ENCODE peak calls at places on chromosomes 11 and 22, in seven cellular contexts. D is nephron progenitor cell; Z is MM.1S; R is CD4-positive, alpha-beta memory T cell; O is globus pallidus; M is skeletal muscle cell; H is WERI-Rb-1. Q is an unnamed sample.
A peak's percentile ranks its signal among the peaks of the same experiment; 100 is the strongest.

GRCh38 chr11:46711288-46711687 is 7.7 kb upstream of the F2 start:
- DNase-seq in D (no peak), Z (no peak), R (no peak), O (no peak), M (no peak), H (no peak), Q (no peak)

GRCh38 chr11:86292912-86293606 is 9.0 kb upstream of the HIKESHI start:
- DNase-seq in D (no peak), Z (no peak), R (peak; percentile 9), O (no peak), M (no peak), H (no peak), Q (no peak)

GRCh38 chr22:47090591-47091240 is 328.3 kb downstream of the TBC1D22A start:
- DNase-seq in D (peak; percentile 42), Z (no peak), R (peak; percentile 11), O (no peak), M (no peak), H (no peak), Q (no peak)

GRCh38 chr11:706957-707816 is 1.2 kb downstream of the EPS8L2 start:
- DNase-seq in D (no peak), Z (no peak), R (no peak), O (no peak), M (no peak), H (peak; percentile 71), Q (no peak)

GRCh38 chr11:117076941-117077659 is 21.1 kb downstream of the SIK3 start:
- DNase-seq in D (no peak), Z (no peak), R (no peak), O (no peak), M (no peak), H (no peak), Q (no peak)

GRCh38 chr11:94866936-94867795 is 99.0 kb downstream of the AMOTL1 start:
- DNase-seq in D (no peak), Z (no peak), R (no peak), O (no peak), M (no peak), H (no peak), Q (no peak)

GRCh38 chr11:108203075-108203474 is 19.4 kb downstream of the NPAT start:
- DNase-seq in D (no peak), Z (no peak), R (no peak), O (no peak), M (no peak), H (no peak), Q (no peak)

GRCh38 chr22:21026783-21027692 is 5.3 kb downstream of the SLC7A4 start:
- DNase-seq in D (no peak), Z (no peak), R (no peak), O (no peak), M (no peak), H (peak; percentile 78), Q (no peak)

GRCh38 chr11:92916299-92916698 is 53.2 kb upstream of the MTNR1B start:
- DNase-seq in D (no peak), Z (no peak), R (no peak), O (no peak), M (no peak), H (no peak), Q (peak; percentile 21)

GRCh38 chr11:95991545-95991944 is 67.6 kb upstream of the MTMR2 start:
- DNase-seq in D (no peak), Z (no peak), R (no peak), O (no peak), M (no peak), H (no peak), Q (no peak)